ENCODE peak calls at places on chromosomes 4 and X, in eight cellular contexts. N is tibial nerve, A is stomach, X is Peyer's patch, Q is A549, J is esophagus squamous epithelium, R is BE2C, T is uterus. O is an unnamed sample.

GRCh38 chr4:113435893-113436292 is 325.6 kb downstream of the CAMK2D start:
- DNase-seq in N (peak; percentile 70), A (no peak), X (no peak), Q (no peak), J (no peak), R (peak; percentile 58), T (peak; percentile 75), O (no peak)

GRCh38 chrX:110750526-110751189 is 45.0 kb downstream of the CHRDL1 start:
- DNase-seq in N (no peak), A (no peak), X (no peak), Q (no peak), J (no peak), R (no peak), T (no peak), O (no peak)

GRCh38 chr4:128275351-128275750 is 12.3 kb downstream of the PGRMC2 start:
- DNase-seq in N (no peak), A (no peak), X (no peak), Q (no peak), J (no peak), R (no peak), T (no peak), O (no peak)

GRCh38 chrX:132940727-132941162 is 17.7 kb downstream of the HS6ST2 start:
- DNase-seq in N (no peak), A (no peak), X (no peak), Q (no peak), J (no peak), R (no peak), T (no peak), O (peak; percentile 76)

GRCh38 chrX:42739258-42739657 is 38.7 kb downstream of the PPP1R2C start:
- DNase-seq in N (no peak), A (no peak), X (no peak), Q (no peak), J (no peak), R (no peak), T (no peak), O (no peak)

GRCh38 chr4:145234086-145234694 is 53.8 kb upstream of the OTUD4 start:
- DNase-seq in N (peak; percentile 34), A (peak; percentile 59), X (peak; percentile 78), Q (peak; percentile 22), J (no peak), R (peak; percentile 74), T (no peak), O (peak; percentile 52)

GRCh38 chrX:63750846-63751245 is 34.2 kb downstream of the ARHGEF9 start:
- DNase-seq in N (no peak), A (no peak), X (no peak), Q (no peak), J (no peak), R (no peak), T (no peak), O (no peak)

GRCh38 chr4:85725727-85726170 is 250.8 kb downstream of the ARHGAP24 start:
- DNase-seq in N (no peak), A (peak; percentile 78), X (peak; percentile 55), Q (no peak), J (no peak), R (no peak), T (no peak), O (no peak)

GRCh38 chr4:127015616-127016015 is 617.1 kb upstream of the INTU start:
- DNase-seq in N (no peak), A (no peak), X (no peak), Q (no peak), J (no peak), R (no peak), T (no peak), O (no peak)

GRCh38 chr4:37902738-37903693 is 12.1 kb downstream of the TBC1D1 start:
- DNase-seq in N (no peak), A (no peak), X (no peak), Q (no peak), J (no peak), R (no peak), T (no peak), O (no peak)

GRCh38 chr4:102338405-102338804 is 6.9 kb downstream of the SLC39A8 start:
- DNase-seq in N (no peak), A (no peak), X (no peak), Q (no peak), J (no peak), R (no peak), T (no peak), O (no peak)

GRCh38 chr4:159777689-159778088 is 674.8 kb downstream of the RAPGEF2 start:
- DNase-seq in N (no peak), A (no peak), X (no peak), Q (no peak), J (no peak), R (no peak), T (no peak), O (no peak)
- TF ChIP-seq CTCF in N (no peak), A (no peak), X (no peak), Q (no peak), J (no peak), R (no peak), T (no peak), O (no peak)

DNA sequence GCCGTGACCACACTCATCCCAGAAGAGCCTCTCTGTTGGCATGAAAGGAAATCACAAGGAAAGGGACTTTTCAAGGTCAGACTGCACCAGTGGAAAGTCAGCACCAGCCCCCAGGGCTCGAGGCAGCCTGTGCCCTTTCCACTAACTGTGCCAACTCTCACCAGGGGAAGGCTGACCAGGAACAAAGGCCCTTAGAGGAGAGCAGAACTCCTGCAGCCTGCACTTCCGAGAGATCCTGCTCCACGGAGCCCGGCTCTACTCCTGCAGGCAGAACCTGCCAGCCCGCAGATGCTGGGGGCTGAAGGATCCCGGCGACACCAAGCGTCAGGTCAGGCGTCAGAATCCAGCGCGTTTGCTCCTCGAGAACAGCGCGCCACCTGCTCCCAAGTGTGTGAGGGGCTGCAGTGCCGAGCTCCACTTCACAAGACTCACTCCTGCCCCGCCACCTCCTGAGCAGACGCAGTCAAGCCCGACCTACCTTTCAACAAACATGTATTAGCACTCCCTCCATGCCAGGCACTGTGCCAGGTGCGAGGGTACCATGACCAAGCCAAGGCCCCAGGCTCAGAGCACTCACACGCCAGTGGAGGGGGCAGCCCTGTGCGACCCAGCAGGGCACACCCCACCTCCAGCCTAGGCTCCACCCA is 13.6 kb upstream of the HELT start:
- DNase-seq in N (peak; percentile 12), A (peak; percentile 55), X (no peak), Q (no peak), J (no peak), R (peak; percentile 26), T (peak; percentile 23), O (no peak)
- H3K4me1 ChIP-seq in N (peaks cover 13% of the 10 kb centered on the region), A (peaks cover 12% of the 10 kb centered on the region), X (no peaks in the 10 kb centered on the region), Q (no peaks in the 10 kb centered on the region), J (peaks cover 13% of the 10 kb centered on the region), R (no peaks in the 10 kb centered on the region), T (no peaks in the 10 kb centered on the region), O (no peaks in the 10 kb centered on the region)

GRCh38 chr4:82578935-82579334 is 17.1 kb upstream of the TMEM150C start:
- DNase-seq in N (no peak), A (no peak), X (no peak), Q (no peak), J (no peak), R (no peak), T (no peak), O (no peak)
- TF ChIP-seq CTCF in N (no peak), A (no peak), X (no peak), Q (no peak), J (no peak), R (peak; percentile 37), T (no peak), O (peak; percentile 13)

DNA sequence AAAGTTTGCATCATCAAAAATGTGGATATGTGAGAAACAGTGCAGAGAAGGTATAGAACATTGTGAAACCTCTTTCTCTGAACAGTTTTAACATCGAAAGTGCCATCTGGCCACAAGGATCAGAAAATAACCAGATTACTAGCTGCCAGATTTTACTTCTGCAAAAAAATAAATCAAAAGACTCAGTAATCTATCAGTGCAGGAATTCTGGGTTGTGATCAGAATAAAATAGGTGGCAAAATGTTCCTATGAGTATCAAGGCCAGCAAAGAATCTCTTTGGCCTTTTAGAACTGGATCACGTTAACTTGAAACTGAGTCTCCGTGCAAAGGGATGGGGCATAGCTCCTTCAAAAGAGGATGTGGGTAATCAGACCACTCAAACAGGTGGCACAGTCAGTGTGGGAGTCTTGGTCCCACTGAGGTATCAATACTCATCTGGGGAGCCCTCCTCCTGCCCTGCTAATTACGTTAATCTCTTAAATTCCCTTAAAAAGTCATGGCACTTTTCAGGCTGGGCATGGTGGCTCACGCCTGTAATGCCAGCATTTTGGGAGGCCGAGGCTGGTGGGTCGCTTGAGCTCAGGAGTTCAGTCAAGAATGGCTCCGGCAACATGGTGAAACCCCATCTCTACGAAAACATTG is 26.7 kb upstream of the RBM47 start:
- DNase-seq in N (no peak), A (no peak), X (no peak), Q (no peak), J (no peak), R (no peak), T (no peak), O (no peak)
- H3K4me1 ChIP-seq in N (no peaks in the 10 kb centered on the region), A (no peaks in the 10 kb centered on the region), X (no peaks in the 10 kb centered on the region), Q (peaks cover 3% of the 10 kb centered on the region), J (peaks cover 12% of the 10 kb centered on the region), R (no peaks in the 10 kb centered on the region), T (no peaks in the 10 kb centered on the region), O (peaks cover 8% of the 10 kb centered on the region)

GRCh38 chr4:42366959-42367358 is 30.3 kb upstream of the SHISA3 start:
- DNase-seq in N (no peak), A (no peak), X (no peak), Q (no peak), J (no peak), R (no peak), T (no peak), O (no peak)

GRCh38 chr4:42369489-42369888 is 27.8 kb upstream of the SHISA3 start:
- DNase-seq in N (no peak), A (no peak), X (no peak), Q (no peak), J (no peak), R (no peak), T (no peak), O (no peak)

DNA sequence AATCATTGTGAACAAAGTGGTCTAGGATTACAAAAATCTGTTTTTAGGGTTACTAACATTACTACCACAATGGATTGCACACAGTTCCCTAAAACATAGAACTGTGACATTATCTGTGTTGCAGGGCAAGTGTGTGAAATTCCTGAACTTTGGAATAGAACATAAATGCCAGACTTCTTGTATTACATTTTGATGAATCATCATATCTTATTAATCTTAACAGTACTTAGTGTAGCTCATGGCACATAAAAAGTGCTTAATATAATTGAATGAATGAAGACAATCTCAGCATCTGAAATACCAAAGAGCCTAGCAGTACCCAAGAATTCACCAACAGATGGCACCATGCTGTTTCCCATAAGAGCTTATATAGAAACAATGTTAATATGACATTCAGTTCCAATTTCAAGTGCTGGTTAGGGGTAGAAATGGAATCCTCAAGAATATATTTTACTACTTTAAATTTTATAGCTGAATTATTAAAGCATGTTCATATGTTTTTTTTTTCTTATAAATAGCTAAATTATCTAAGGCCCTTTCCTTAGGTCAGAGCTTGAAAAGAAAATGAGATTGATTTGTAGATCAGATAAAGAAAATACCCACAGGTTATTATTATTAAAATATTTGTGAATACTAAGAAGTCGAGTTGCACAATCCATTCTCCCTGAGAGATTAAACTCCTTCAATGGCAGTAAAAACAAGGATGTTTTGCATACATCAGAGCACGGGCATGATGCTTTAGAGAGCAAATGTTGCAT is 25.8 kb upstream of the SHISA3 start:
- DNase-seq in N (peak; percentile 60), A (no peak), X (no peak), Q (peak; percentile 9), J (no peak), R (peak; percentile 35), T (no peak), O (peak; percentile 13)
- TF ChIP-seq CTCF in N (peak; percentile 40), A (peak; percentile 36), X (peak; percentile 46), Q (peak; percentile 42), J (peak; percentile 35), R (peak; percentile 84), T (no peak), O (peak; percentile 47)

GRCh38 chrX:13376857-13377441 is 57.1 kb upstream of the ATXN3L start:
- DNase-seq in N (peak; percentile 24), A (no peak), X (no peak), Q (no peak), J (no peak), R (no peak), T (peak; percentile 42), O (no peak)
- H3K4me1 ChIP-seq in N (peaks cover 14% of the 10 kb centered on the region), A (no peaks in the 10 kb centered on the region), X (no peaks in the 10 kb centered on the region), Q (peaks cover 9% of the 10 kb centered on the region), J (peaks cover 45% of the 10 kb centered on the region), R (no peaks in the 10 kb centered on the region), T (no peaks in the 10 kb centered on the region), O (no peaks in the 10 kb centered on the region)